ENCODE peak calls at places on chromosomes 1 and 21, in five cellular contexts. N is NCI-H1417; F is NCI-H2081; R is KBM-7; V is activated naive CD8-positive, alpha-beta T cell treated with anti-CD3 and anti-CD28 coated beads for 36 hours. B is an unnamed sample.

GRCh38 chr21:38987551-38988210 is 182.0 kb downstream of the ETS2 start:
- DNase-seq in R (no peak), V (no peak), N (no peak), F (no peak), B (peak; percentile 84)

GRCh38 chr1:44390277-44390676 is 14.8 kb upstream of the RNF220 start:
- DNase-seq in R (no peak), V (no peak), F (no peak), N (no peak), B (no peak)

GRCh38 chr1:197619008-197619640 is 156.2 kb downstream of the DENND1B start:
- DNase-seq in F (peak; percentile 20), V (no peak), R (peak; percentile 25), N (no peak), B (no peak)

GRCh38 chr21:34707876-34708325 is 39.1 kb downstream of the CLIC6 start:
- DNase-seq in R (peak; percentile 46), F (no peak), V (peak; percentile 48), N (no peak), B (peak; percentile 57)

GRCh38 chr1:56866656-56867055 is 12.1 kb downstream of the C8A start:
- DNase-seq in F (no peak), N (no peak), V (no peak), R (no peak), B (no peak)

GRCh38 chr1:227788279-227789041 is 27.0 kb upstream of the PRSS38 start:
- DNase-seq in R (peak; percentile 79), F (peak; percentile 80), N (peak; percentile 74), V (peak; percentile 76), B (no peak)

GRCh38 chr1:33275200-33275599 is 18.9 kb downstream of the ZNF362 start:
- DNase-seq in F (no peak), N (no peak), R (no peak), V (no peak), B (no peak)

GRCh38 chr1:7227654-7228053 is 442.4 kb downstream of the CAMTA1 start:
- DNase-seq in N (no peak), R (no peak), F (no peak), V (no peak), B (no peak)

GRCh38 chr1:184465489-184466146 is 78.8 kb downstream of the C1orf21 start:
- DNase-seq in N (no peak), R (no peak), V (no peak), F (no peak), B (no peak)

GRCh38 chr1:178098262-178098661 is 4.4 kb downstream of the RASAL2 start:
- DNase-seq in V (no peak), N (no peak), F (no peak), R (no peak), B (no peak)

GRCh38 chr1:153422450-153423068 is 6.2 kb downstream of the S100A7A start:
- DNase-seq in V (peak; percentile 40), F (no peak), N (no peak), R (peak; percentile 68), B (peak; percentile 77)

GRCh38 chr1:67717876-67718275 is 32.9 kb downstream of the GADD45A start:
- DNase-seq in V (no peak), N (no peak), F (no peak), R (no peak), B (no peak)

GRCh38 chr21:16426936-16427335 is 697.2 kb downstream of the USP25 start:
- DNase-seq in R (no peak), V (no peak), N (no peak), F (no peak), B (no peak)

B was measured in DND-41.